ENCODE peak calls at places on chromosomes 11 and 22, in five cellular contexts. T, I, E, Y and X are unnamed samples.

GRCh38 chr22:45818130-45819085 is 146.8 kb downstream of the ATXN10 start:
- DNase-seq in Y (no peak), E (no peak), I (no peak), T (no peak), X (peak)

GRCh38 chr11:15754221-15754620 is 602.1 kb downstream of the SOX6 start:
- DNase-seq in T (no peak), Y (no peak), E (no peak), I (no peak), X (peak)

GRCh38 chr11:126150256-126150655 is 61.2 kb downstream of the RPUSD4 start:
- DNase-seq in I (no peak), T (no peak), Y (no peak), E (no peak), X (no peak)

GRCh38 chr11:95647355-95647754 is 142.2 kb downstream of the FAM76B start:
- DNase-seq in Y (no peak), I (no peak), E (no peak), T (no peak), X (peak)

GRCh38 chr11:26193714-26194373 is 138.1 kb upstream of the ANO3 start:
- DNase-seq in I (no peak), E (no peak), T (peak), Y (no peak), X (no peak)

GRCh38 chr11:5131584-5132335 is 6.4 kb downstream of the OR52A5 start:
- DNase-seq in E (no peak), Y (no peak), T (no peak), I (no peak), X (no peak)

GRCh38 chr11:115982666-115983065 is 478.5 kb upstream of the CADM1 start:
- DNase-seq in I (no peak), E (no peak), Y (no peak), T (no peak), X (no peak)

GRCh38 chr11:128669491-128669890 is 24.4 kb upstream of the FLI1 start:
- DNase-seq in I (no peak), Y (no peak), T (no peak), E (no peak), X (peak)

GRCh38 chr11:115201121-115201792 is 303.0 kb downstream of the CADM1 start:
- DNase-seq in T (no peak), I (no peak), E (no peak), Y (no peak), X (peak)

GRCh38 chr11:113119074-113119473 is 157.9 kb downstream of the NCAM1 start:
- DNase-seq in I (no peak), E (no peak), T (no peak), Y (no peak), X (peak)

GRCh38 chr11:121741316-121741715 is 288.5 kb upstream of the SORL1-AS1 start:
- DNase-seq in Y (no peak), I (no peak), E (no peak), T (no peak), X (no peak)

GRCh38 chr11:130448416-130449068 is at the start of gene ADAMTS15:
- DNase-seq in E (peak), I (peak), Y (peak), T (peak), X (peak)

GRCh38 chr11:75434051-75434450 is 1.0 kb upstream of the KLHL35 start:
- DNase-seq in I (no peak), E (no peak), T (no peak), Y (no peak), X (no peak)

GRCh38 chr11:75431533-75432525 is 1.2 kb downstream of the KLHL35 start:
- DNase-seq in Y (no peak), I (no peak), T (no peak), E (peak), X (no peak)

GRCh38 chr11:75432911-75433321 is at the start of gene KLHL35:
- DNase-seq in Y (no peak), T (no peak), I (no peak), E (peak), X (no peak)

GRCh38 chr11:75434886-75435570 is 2.0 kb upstream of the KLHL35 start:
- DNase-seq in E (no peak), T (no peak), I (no peak), Y (no peak), X (no peak)

GRCh38 chr11:75433443-75433842 is 440 bp upstream of the KLHL35 start:
- DNase-seq in T (no peak), I (no peak), E (no peak), Y (no peak), X (no peak)
- H4K91ac ChIP-seq in T (no peak), I (peak), E (no peak), Y (peak), X (no peak)

GRCh38 chr11:132050577-132051180 is 680.3 kb downstream of the NTM start:
- DNase-seq in Y (no peak), E (no peak), T (no peak), I (no peak), X (no peak)

GRCh38 chr11:132055296-132055695 is 684.9 kb downstream of the NTM start:
- DNase-seq in Y (no peak), I (no peak), E (no peak), T (no peak), X (peak)

GRCh38 chr11:132051704-132052103 is 681.3 kb downstream of the NTM start:
- DNase-seq in E (no peak), T (no peak), I (no peak), Y (no peak), X (no peak)

GRCh38 chr11:132054822-132055221 is 684.4 kb downstream of the NTM start:
- DNase-seq in Y (no peak), T (no peak), I (no peak), E (no peak), X (peak)

GRCh38 chr11:132052904-132053303 is 682.5 kb downstream of the NTM start:
- DNase-seq in Y (no peak), I (no peak), T (no peak), E (no peak), X (no peak)
- H2BK12ac ChIP-seq in Y (no peak), I (no peak), T (no peak), E (no peak), X (peak)

GRCh38 chr11:11841605-11842425 is at the start of gene USP47:
- DNase-seq in I (peak), Y (peak), E (peak), T (peak), X (peak)
- H4K91ac ChIP-seq in I (peak), Y (peak), E (no peak), T (peak), X (peak)

DNA sequence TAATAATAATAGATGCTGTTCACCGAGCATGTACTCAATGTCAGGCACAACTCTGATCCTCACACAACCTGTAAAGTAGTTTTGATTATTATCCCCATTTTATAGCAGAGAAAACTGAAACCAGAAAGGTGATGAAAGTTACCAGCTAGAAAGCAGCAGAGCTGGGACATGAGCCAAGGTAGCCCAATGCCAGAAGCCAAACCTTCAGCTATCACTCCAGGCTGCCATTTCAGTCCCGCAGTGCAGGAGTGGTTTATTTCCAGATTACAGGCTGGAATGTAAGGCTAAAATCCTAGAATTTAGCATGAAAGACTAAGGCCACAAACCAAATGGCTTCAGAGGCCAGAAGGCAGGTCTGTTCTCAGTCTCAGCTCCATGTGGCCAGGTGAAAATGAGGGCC is 108.8 kb downstream of the TENM4 start:
- DNase-seq in Y (no peak), I (no peak), E (no peak), T (no peak), X (no peak)
- H2BK12ac ChIP-seq in Y (no peak), I (no peak), E (no peak), T (no peak), X (no peak)

DNA sequence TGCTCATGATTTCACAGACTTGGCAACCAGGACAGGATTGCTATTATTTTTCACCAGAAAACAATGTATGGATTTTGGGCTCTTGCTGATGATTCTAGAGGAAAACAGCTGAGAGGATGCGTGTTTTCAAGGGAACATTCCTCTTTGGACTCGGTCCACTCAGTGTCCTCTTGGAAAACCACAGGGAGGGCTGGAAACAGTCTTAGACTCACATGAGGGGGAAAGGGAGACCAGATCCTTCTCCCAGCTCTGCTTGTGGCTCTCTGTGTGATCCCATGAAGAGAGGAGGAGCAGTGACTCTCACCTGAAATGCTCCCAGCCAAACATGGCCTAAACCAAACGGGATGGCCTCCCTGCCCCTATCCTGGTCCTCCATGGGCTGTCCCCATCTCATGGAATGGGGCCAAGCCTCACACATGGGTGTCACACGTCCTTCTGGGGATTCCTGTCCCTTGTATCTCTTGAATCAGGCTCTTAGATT is 15.9 kb downstream of the MYEOV start:
- DNase-seq in Y (no peak), T (no peak), E (no peak), I (no peak), X (peak)
- H4K91ac ChIP-seq in Y (no peak), T (no peak), E (no peak), I (no peak), X (peak)

DNA sequence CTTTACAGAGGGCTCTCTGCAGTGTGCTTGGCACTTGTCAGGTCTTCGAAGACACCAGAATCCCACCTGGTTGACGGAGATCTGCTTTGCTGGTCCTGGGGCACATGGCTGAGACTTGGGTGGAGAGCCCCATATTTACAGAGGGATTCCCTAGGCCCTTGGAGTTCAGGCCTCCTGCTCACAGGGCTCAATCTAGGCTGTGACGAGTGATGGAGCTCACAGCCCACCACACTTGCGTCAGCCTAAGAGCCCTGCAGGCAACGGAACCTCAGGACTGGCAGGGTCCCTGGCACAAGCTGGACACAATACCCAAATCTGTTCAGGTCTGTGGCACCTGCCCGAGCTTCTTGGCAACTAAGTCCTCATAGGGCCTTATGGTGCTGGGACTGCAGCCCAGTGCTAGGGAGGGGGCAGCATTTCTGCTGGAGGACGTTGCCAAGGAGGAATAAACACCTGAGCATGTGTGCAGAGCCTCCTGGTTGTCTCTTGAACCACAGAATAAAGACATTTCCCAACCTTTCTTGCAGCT is 59.1 kb downstream of the KCNC1 start:
- DNase-seq in T (no peak), E (no peak), Y (no peak), I (no peak), X (no peak)
- H2BK12ac ChIP-seq in T (no peak), E (no peak), Y (no peak), I (no peak), X (no peak)

GRCh38 chr22:30607300-30607930 is 441 bp downstream of the TCN2 start:
- DNase-seq in Y (no peak), E (no peak), T (no peak), I (no peak), X (no peak)
- H4K91ac ChIP-seq in Y (peak), E (no peak), T (peak), I (no peak), X (peak)

DNA sequence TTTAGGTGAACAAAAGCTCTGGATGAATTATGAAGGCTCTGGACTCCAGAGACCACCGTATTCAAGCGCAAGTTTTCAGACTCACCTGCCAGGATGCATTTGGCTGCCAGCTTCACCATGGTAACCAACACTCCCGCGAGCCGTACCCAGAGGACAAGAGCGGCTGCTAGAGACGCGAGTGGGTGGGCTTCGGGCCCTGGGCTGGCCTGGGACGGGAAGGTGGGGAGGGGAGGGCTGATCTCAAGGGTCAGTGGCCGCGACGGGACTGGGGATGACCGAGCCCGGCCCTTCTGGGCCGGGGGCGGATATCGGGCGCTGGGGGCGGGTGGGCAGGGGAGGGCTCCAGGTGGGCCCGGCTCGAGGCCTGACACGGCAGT is 342 bp downstream of the IFT27 start:
- DNase-seq in E (no peak), I (peak), Y (no peak), T (no peak), X (no peak)
- H2BK12ac ChIP-seq in E (no peak), I (no peak), Y (no peak), T (no peak), X (no peak)

GRCh38 chr22:33854724-33855123 is 65.6 kb downstream of the LARGE1 start:
- DNase-seq in E (no peak), I (no peak), T (no peak), Y (no peak), X (no peak)
- H4K91ac ChIP-seq in E (no peak), I (no peak), T (no peak), Y (no peak), X (no peak)

DNA sequence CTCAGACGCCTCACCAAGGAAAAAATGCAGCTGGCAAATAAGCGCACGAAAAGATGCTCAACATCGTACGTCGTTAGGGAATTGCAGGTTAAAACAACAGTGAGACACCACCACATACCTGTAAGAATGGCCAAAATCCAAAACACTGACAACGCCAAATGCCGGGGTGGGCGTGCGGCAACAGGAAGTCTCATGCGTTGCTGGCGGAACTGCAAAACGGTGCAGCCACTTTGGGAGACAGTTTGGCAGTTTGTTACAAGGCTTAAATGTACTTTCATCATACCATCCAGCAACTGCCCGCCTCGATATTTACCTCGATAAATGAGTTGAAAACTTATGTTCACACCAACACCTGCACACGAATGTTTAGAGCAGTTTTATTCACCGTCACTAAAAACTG is 7.5 kb upstream of the CTSD start:
- DNase-seq in I (no peak), E (no peak), T (no peak), Y (no peak), X (no peak)
- H2BK12ac ChIP-seq in I (no peak), E (no peak), T (no peak), Y (peak), X (peak)